ENCODE peak calls at places on chromosomes 3 and 15, in nine cellular contexts. T is stimulated activated naive CD8-positive, alpha-beta T cell treated with anti-CD3 and anti-CD28 coated beads, Interleukin-15, Interleukin-2, amounts not matched to agents 100 U/mL and 50 U/mL, for 24 hours; I is NCI-H1694 treated with DMSO at 0.1 percent for 48 hours; E is NCI-H2081; V is natural killer cell; P is anterior cingulate cortex; G is CD4-positive, alpha-beta T cell; M is HT-29; Q is GM13977. J is an unnamed sample.

GRCh38 chr3:157129782-157130137 is 30.2 kb downstream of the CCNL1 start:
- DNase-seq in G (no peak), T (no peak), M (peak), I (no peak), E (peak), P (no peak), V (no peak), Q (no peak), J (no peak)

GRCh38 chr15:51931638-51932037 is 39.9 kb downstream of the LEO1 start:
- DNase-seq in E (no peak), T (no peak), I (no peak), G (no peak), M (no peak), P (no peak), V (no peak), Q (no peak), J (no peak)

GRCh38 chr3:18645603-18646002 is 220.5 kb upstream of the SATB1 start:
- DNase-seq in T (peak), E (no peak), Q (no peak), I (no peak), M (no peak), G (no peak), P (no peak), V (no peak), J (no peak)

GRCh38 chr15:81235276-81235675 is 38.6 kb downstream of the IL16 start:
- DNase-seq in Q (no peak), T (no peak), V (no peak), E (no peak), P (no peak), G (no peak), M (no peak), I (no peak), J (no peak)

GRCh38 chr3:195257454-195258448 is 13.2 kb downstream of the XXYLT1 start:
- DNase-seq in I (no peak), G (no peak), M (no peak), T (no peak), V (peak), Q (no peak), P (no peak), E (no peak), J (no peak)

GRCh38 chr15:60476713-60477112 is 2.2 kb downstream of the ICE2 start:
- DNase-seq in I (no peak), V (no peak), Q (no peak), M (peak), P (no peak), T (no peak), G (no peak), E (no peak), J (no peak)

GRCh38 chr3:187673012-187673411 is 2.8 kb upstream of the SST start:
- DNase-seq in E (no peak), I (no peak), Q (no peak), V (no peak), T (no peak), G (no peak), M (no peak), P (no peak), J (no peak)

GRCh38 chr15:94602771-94603474 is 371.6 kb downstream of the MCTP2 start:
- DNase-seq in E (no peak), T (no peak), Q (no peak), G (no peak), V (no peak), P (no peak), I (no peak), M (no peak), J (no peak)

GRCh38 chr3:4504340-4505261 is 11.5 kb downstream of the ITPR1 start:
- DNase-seq in G (no peak), T (peak), P (no peak), E (no peak), Q (no peak), I (no peak), M (peak), V (peak), J (no peak)

GRCh38 chr15:88375234-88375926 is 91.8 kb downstream of the MRPL46 start:
- DNase-seq in M (no peak), I (no peak), E (no peak), T (no peak), V (no peak), Q (no peak), P (no peak), G (no peak), J (no peak)

GRCh38 chr15:43204016-43204901 is 16.6 kb downstream of the EPB42 start:
- DNase-seq in T (peak), I (peak), V (no peak), Q (peak), P (no peak), G (peak), M (peak), E (peak), J (no peak)

GRCh38 chr3:44100298-44100695 is 141.4 kb upstream of the TOPAZ1 start:
- DNase-seq in Q (no peak), P (no peak), V (no peak), G (no peak), E (no peak), M (no peak), I (no peak), T (no peak), J (no peak)

GRCh38 chr15:69668049-69668705 is 215.6 kb downstream of the RPLP1 start:
- DNase-seq in I (peak), Q (peak), V (no peak), T (no peak), M (no peak), E (no peak), G (no peak), P (no peak), J (no peak)

GRCh38 chr3:126468028-126468891 is 7.4 kb downstream of the ZXDC start:
- DNase-seq in M (no peak), V (no peak), P (no peak), Q (no peak), I (no peak), E (no peak), T (no peak), G (no peak), J (peak)

J was measured in upper lobe of right lung.